ENCODE peak calls at places on chromosomes 3 and 15, in six cellular contexts. One of them, this sample, is unnamed.

GRCh38 chr3:170154569-170155143 is 26.9 kb downstream of the PHC3 start:
- DNase-seq in GM23338: no peak
- DNase-seq in psoas muscle: no peak
- DNase-seq in MCF 10A: no peak
- DNase-seq in GM20000: peak; percentile 51
- DNase-seq in WERI-Rb-1: no peak
- DNase-seq in this sample: no peak

GRCh38 chr3:30619318-30619717 is 12.9 kb downstream of the TGFBR2 start:
- DNase-seq in GM23338: no peak
- DNase-seq in psoas muscle: no peak
- DNase-seq in MCF 10A: no peak
- DNase-seq in GM20000: no peak
- DNase-seq in WERI-Rb-1: no peak
- DNase-seq in this sample: no peak

GRCh38 chr3:31922962-31923361 is 58.1 kb downstream of the OSBPL10 start:
- DNase-seq in GM23338: no peak
- DNase-seq in psoas muscle: no peak
- DNase-seq in MCF 10A: no peak
- DNase-seq in GM20000: no peak
- DNase-seq in WERI-Rb-1: no peak
- DNase-seq in this sample: no peak

GRCh38 chr3:143895805-143896204 is 47.5 kb upstream of the SLC9A9 start:
- DNase-seq in GM23338: no peak
- DNase-seq in psoas muscle: no peak
- DNase-seq in MCF 10A: peak; percentile 26
- DNase-seq in GM20000: no peak
- DNase-seq in WERI-Rb-1: no peak
- DNase-seq in this sample: no peak

GRCh38 chr3:30502742-30503073 is 103.7 kb upstream of the TGFBR2 start:
- DNase-seq in GM23338: no peak
- DNase-seq in psoas muscle: no peak
- DNase-seq in MCF 10A: peak; percentile 43
- DNase-seq in GM20000: no peak
- DNase-seq in WERI-Rb-1: no peak
- DNase-seq in this sample: no peak

GRCh38 chr3:156273068-156273709 is 152.8 kb downstream of the KCNAB1 start:
- DNase-seq in GM23338: no peak
- DNase-seq in psoas muscle: no peak
- DNase-seq in MCF 10A: no peak
- DNase-seq in GM20000: no peak
- DNase-seq in WERI-Rb-1: no peak
- DNase-seq in this sample: no peak

GRCh38 chr15:58049520-58050227 is 15.8 kb downstream of the ALDH1A2 start:
- DNase-seq in GM23338: peak; percentile 21
- DNase-seq in psoas muscle: no peak
- DNase-seq in MCF 10A: no peak
- DNase-seq in GM20000: no peak
- DNase-seq in WERI-Rb-1: no peak
- DNase-seq in this sample: no peak

GRCh38 chr3:114680299-114680698 is 386.5 kb downstream of the TIGIT start:
- DNase-seq in GM23338: no peak
- DNase-seq in psoas muscle: no peak
- DNase-seq in MCF 10A: no peak
- DNase-seq in GM20000: no peak
- DNase-seq in WERI-Rb-1: no peak
- DNase-seq in this sample: no peak

GRCh38 chr15:52143862-52144261 is 31.3 kb upstream of the BCL2L10 start:
- DNase-seq in GM23338: peak; percentile 22
- DNase-seq in psoas muscle: no peak
- DNase-seq in MCF 10A: peak; percentile 93
- DNase-seq in GM20000: no peak
- DNase-seq in WERI-Rb-1: no peak
- DNase-seq in this sample: peak; percentile 28

GRCh38 chr3:168275662-168276061 is 179.9 kb upstream of the GOLIM4 start:
- DNase-seq in GM23338: no peak
- DNase-seq in psoas muscle: no peak
- DNase-seq in MCF 10A: no peak
- DNase-seq in GM20000: no peak
- DNase-seq in WERI-Rb-1: no peak
- DNase-seq in this sample: no peak

GRCh38 chr3:134083626-134084229 is 54.0 kb upstream of the SLCO2A1 start:
- DNase-seq in GM23338: no peak
- DNase-seq in psoas muscle: no peak
- DNase-seq in MCF 10A: no peak
- DNase-seq in GM20000: no peak
- DNase-seq in WERI-Rb-1: no peak
- DNase-seq in this sample: no peak

GRCh38 chr3:177822826-177823225 is 625.5 kb upstream of the TBL1XR1 start:
- DNase-seq in GM23338: no peak
- DNase-seq in psoas muscle: no peak
- DNase-seq in MCF 10A: no peak
- DNase-seq in GM20000: no peak
- DNase-seq in WERI-Rb-1: no peak
- DNase-seq in this sample: no peak

GRCh38 chr3:150129181-150129580 is 158.5 kb upstream of the PFN2 start:
- DNase-seq in GM23338: no peak
- DNase-seq in psoas muscle: no peak
- DNase-seq in MCF 10A: no peak
- DNase-seq in GM20000: no peak
- DNase-seq in WERI-Rb-1: no peak
- DNase-seq in this sample: no peak

GRCh38 chr3:150130404-150131100 is 159.9 kb upstream of the PFN2 start:
- DNase-seq in GM23338: peak; percentile 86
- DNase-seq in psoas muscle: no peak
- DNase-seq in MCF 10A: no peak
- DNase-seq in GM20000: no peak
- DNase-seq in WERI-Rb-1: no peak
- DNase-seq in this sample: no peak

GRCh38 chr3:150124142-150124541 is 153.4 kb upstream of the PFN2 start:
- DNase-seq in GM23338: no peak
- DNase-seq in psoas muscle: no peak
- DNase-seq in MCF 10A: no peak
- DNase-seq in GM20000: no peak
- DNase-seq in WERI-Rb-1: no peak
- DNase-seq in this sample: no peak

GRCh38 chr3:150127011-150127490 is 156.4 kb upstream of the PFN2 start:
- DNase-seq in GM23338: no peak
- DNase-seq in psoas muscle: no peak
- DNase-seq in MCF 10A: no peak
- DNase-seq in GM20000: no peak
- DNase-seq in WERI-Rb-1: no peak
- DNase-seq in this sample: no peak

DNA sequence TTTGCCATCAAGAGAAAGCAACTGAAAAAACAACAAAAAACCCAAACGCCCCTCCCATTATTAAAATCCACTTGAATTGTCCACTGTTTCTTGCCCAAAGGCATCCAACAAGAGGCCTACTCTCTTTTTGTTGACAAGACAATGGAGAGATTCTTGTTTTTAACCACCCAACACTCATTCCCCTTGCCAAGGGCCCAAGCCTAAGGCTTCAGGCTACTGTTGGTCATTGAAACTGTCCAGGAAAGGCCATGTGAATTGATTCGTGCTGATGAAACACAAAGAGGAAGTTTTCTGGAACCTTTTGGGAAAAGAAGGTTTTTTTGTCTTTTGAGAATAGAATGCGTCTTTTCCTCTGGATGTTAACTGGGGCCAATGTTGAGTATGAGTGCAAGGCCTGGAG is 157.4 kb upstream of the PFN2 start:
- DNase-seq in GM23338: no peak
- DNase-seq in psoas muscle: no peak
- DNase-seq in MCF 10A: no peak
- DNase-seq in GM20000: no peak
- DNase-seq in WERI-Rb-1: no peak
- DNase-seq in this sample: no peak
- TF ChIP-seq CTCF in GM23338: no peak
- TF ChIP-seq CTCF in psoas muscle: no peak
- TF ChIP-seq CTCF in MCF 10A: no peak
- TF ChIP-seq CTCF in GM20000: no peak
- TF ChIP-seq CTCF in WERI-Rb-1: no peak
- TF ChIP-seq CTCF in this sample: no peak

DNA sequence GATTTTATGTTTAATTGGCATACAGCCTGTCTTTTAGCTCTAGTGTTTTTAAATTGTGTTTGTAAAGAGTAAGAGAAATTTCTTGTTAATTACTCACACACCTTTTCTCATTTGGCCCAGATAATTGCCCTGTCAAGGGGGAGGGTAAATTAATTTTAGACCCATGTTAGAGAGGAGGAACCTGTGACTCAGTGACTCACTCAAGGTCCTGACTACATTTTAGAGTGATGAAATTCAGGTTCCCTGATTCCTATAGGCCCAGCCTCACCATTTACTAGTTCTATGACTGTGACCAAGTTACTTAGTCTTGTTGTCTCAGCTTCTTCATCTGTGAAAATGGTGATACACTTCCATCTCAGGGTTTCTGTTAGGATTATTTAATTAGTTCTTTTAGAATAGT is 125.2 kb upstream of the DPH6 start:
- DNase-seq in GM23338: no peak
- DNase-seq in psoas muscle: no peak
- DNase-seq in MCF 10A: peak; percentile 42
- DNase-seq in GM20000: no peak
- DNase-seq in WERI-Rb-1: no peak
- DNase-seq in this sample: no peak
- TF ChIP-seq CTCF in GM23338: no peak
- TF ChIP-seq CTCF in psoas muscle: no peak
- TF ChIP-seq CTCF in MCF 10A: no peak
- TF ChIP-seq CTCF in GM20000: no peak
- TF ChIP-seq CTCF in WERI-Rb-1: no peak
- TF ChIP-seq CTCF in this sample: no peak

GRCh38 chr3:150778793-150779401 is 15.9 kb upstream of the SIAH2 start:
- DNase-seq in GM23338: no peak
- DNase-seq in psoas muscle: peak; percentile 51
- DNase-seq in MCF 10A: no peak
- DNase-seq in GM20000: no peak
- DNase-seq in WERI-Rb-1: no peak
- DNase-seq in this sample: no peak

GRCh38 chr3:150783920-150784746 is 21.2 kb upstream of the SIAH2 start:
- DNase-seq in GM23338: no peak
- DNase-seq in psoas muscle: no peak
- DNase-seq in MCF 10A: peak; percentile 42
- DNase-seq in GM20000: peak; percentile 55
- DNase-seq in WERI-Rb-1: no peak
- DNase-seq in this sample: no peak

GRCh38 chr3:150783334-150783733 is 20.4 kb upstream of the SIAH2 start:
- DNase-seq in GM23338: no peak
- DNase-seq in psoas muscle: no peak
- DNase-seq in MCF 10A: no peak
- DNase-seq in GM20000: no peak
- DNase-seq in WERI-Rb-1: no peak
- DNase-seq in this sample: no peak

GRCh38 chr3:150775001-150775599 is 12.1 kb upstream of the SIAH2 start:
- DNase-seq in GM23338: no peak
- DNase-seq in psoas muscle: no peak
- DNase-seq in MCF 10A: no peak
- DNase-seq in GM20000: no peak
- DNase-seq in WERI-Rb-1: no peak
- DNase-seq in this sample: no peak

GRCh38 chr3:150779402-150779858 is 16.5 kb upstream of the SIAH2 start:
- DNase-seq in GM23338: peak; percentile 60
- DNase-seq in psoas muscle: no peak
- DNase-seq in MCF 10A: no peak
- DNase-seq in GM20000: no peak
- DNase-seq in WERI-Rb-1: no peak
- DNase-seq in this sample: no peak
- TF ChIP-seq CTCF in GM23338: peak; percentile 22
- TF ChIP-seq CTCF in psoas muscle: no peak
- TF ChIP-seq CTCF in MCF 10A: no peak
- TF ChIP-seq CTCF in GM20000: no peak
- TF ChIP-seq CTCF in WERI-Rb-1: no peak
- TF ChIP-seq CTCF in this sample: no peak

GRCh38 chr15:80182611-80183210 is 29.9 kb downstream of the FAH start:
- DNase-seq in GM23338: no peak
- DNase-seq in psoas muscle: peak; percentile 56
- DNase-seq in MCF 10A: peak; percentile 17
- DNase-seq in GM20000: no peak
- DNase-seq in WERI-Rb-1: no peak
- DNase-seq in this sample: peak; percentile 78

GRCh38 chr15:80185152-80185551 is 32.4 kb downstream of the FAH start:
- DNase-seq in GM23338: no peak
- DNase-seq in psoas muscle: no peak
- DNase-seq in MCF 10A: no peak
- DNase-seq in GM20000: no peak
- DNase-seq in WERI-Rb-1: no peak
- DNase-seq in this sample: no peak

GRCh38 chr15:80183291-80183690 is 30.5 kb downstream of the FAH start:
- DNase-seq in GM23338: no peak
- DNase-seq in psoas muscle: no peak
- DNase-seq in MCF 10A: no peak
- DNase-seq in GM20000: no peak
- DNase-seq in WERI-Rb-1: no peak
- DNase-seq in this sample: no peak

GRCh38 chr15:80186066-80186465 is 33.3 kb downstream of the FAH start:
- DNase-seq in GM23338: no peak
- DNase-seq in psoas muscle: no peak
- DNase-seq in MCF 10A: no peak
- DNase-seq in GM20000: no peak
- DNase-seq in WERI-Rb-1: no peak
- DNase-seq in this sample: no peak

DNA sequence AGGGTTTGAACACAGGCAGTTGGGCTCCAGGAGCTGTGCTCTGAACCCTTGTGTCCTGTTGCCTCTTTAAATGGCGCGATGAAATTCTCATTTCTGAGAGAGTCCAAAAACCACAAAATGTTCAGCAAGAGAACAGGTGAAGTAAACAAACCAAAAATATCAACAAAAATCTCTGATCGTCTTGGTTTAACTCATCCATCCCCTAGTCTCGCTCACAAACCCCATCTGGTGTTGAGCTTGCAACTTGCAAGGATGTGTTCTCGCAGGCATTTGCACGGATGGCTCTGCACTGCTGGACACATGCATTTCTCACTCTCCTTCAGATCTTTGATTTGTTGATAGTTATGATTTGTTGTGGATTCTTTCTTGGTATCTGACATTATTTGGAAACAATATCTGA is 31.1 kb downstream of the FAH start:
- DNase-seq in GM23338: peak; percentile 38
- DNase-seq in psoas muscle: no peak
- DNase-seq in MCF 10A: peak; percentile 8
- DNase-seq in GM20000: no peak
- DNase-seq in WERI-Rb-1: no peak
- DNase-seq in this sample: no peak
- TF ChIP-seq CTCF in GM23338: peak; percentile 27
- TF ChIP-seq CTCF in psoas muscle: peak; percentile 12
- TF ChIP-seq CTCF in MCF 10A: no peak
- TF ChIP-seq CTCF in GM20000: no peak
- TF ChIP-seq CTCF in WERI-Rb-1: peak; percentile 36
- TF ChIP-seq CTCF in this sample: no peak

This sample was measured in AG09319.